ENCODE peak calls at places on chromosomes 13 and 19, in four cellular contexts. D is H1, K is GM12878, Z is HepG2. T is an unnamed sample.

GRCh38 chr19:18790566-18791314 is at the start of gene COMP:
- DNase-seq in Z (no peak), K (no peak), D (no peak), T (no peak)

GRCh38 chr19:23787106-23787505 is 28.4 kb upstream of the ZNF681 start:
- DNase-seq in K (no peak), Z (no peak), D (no peak), T (no peak)

GRCh38 chr13:102073251-102073650 is 328.6 kb downstream of the FGF14 start:
- DNase-seq in D (no peak), Z (no peak), K (no peak), T (no peak)

GRCh38 chr13:39073983-39074382 is 35.7 kb downstream of the NHLRC3 start:
- DNase-seq in D (no peak), K (no peak), Z (no peak), T (no peak)

GRCh38 chr13:49464621-49465325 is 20.7 kb downstream of the SETDB2 start:
- DNase-seq in K (no peak), D (no peak), Z (peak), T (no peak)

GRCh38 chr13:50229935-50230334 is 214.7 kb downstream of the KCNRG start:
- DNase-seq in K (no peak), Z (no peak), D (no peak), T (no peak)

GRCh38 chr19:13102416-13102665 is 317 bp downstream of the LYL1 start:
- DNase-seq in D (no peak), Z (no peak), K (no peak), T (no peak)

GRCh38 chr19:10043286-10043927 is 30.1 kb downstream of the RDH8 start:
- DNase-seq in Z (no peak), K (no peak), D (no peak), T (no peak)

GRCh38 chr13:48994731-48995130 is 19.0 kb downstream of the FNDC3A start:
- DNase-seq in K (no peak), D (no peak), Z (peak), T (no peak)

GRCh38 chr13:62747629-62748028 is 1332.0 kb upstream of the PCDH20 start:
- DNase-seq in D (no peak), K (no peak), Z (no peak), T (no peak)

GRCh38 chr19:52535831-52536800 is 8.6 kb downstream of the ZNF808 start:
- DNase-seq in D (peak), K (peak), Z (no peak), T (peak)

GRCh38 chr19:34995551-34995950 is 4.6 kb upstream of the GRAMD1A start:
- DNase-seq in K (no peak), D (no peak), Z (peak), T (no peak)

GRCh38 chr13:69565334-69565733 is 542.3 kb upstream of the ATXN8OS start:
- DNase-seq in D (no peak), K (peak), Z (peak), T (peak)

GRCh38 chr19:45344621-45345505 is 4.3 kb downstream of the KLC3 start:
- DNase-seq in D (no peak), Z (no peak), K (no peak), T (no peak)
- H3K9ac ChIP-seq in D (no peak), Z (no peak), K (no peak), T (no peak)

DNA sequence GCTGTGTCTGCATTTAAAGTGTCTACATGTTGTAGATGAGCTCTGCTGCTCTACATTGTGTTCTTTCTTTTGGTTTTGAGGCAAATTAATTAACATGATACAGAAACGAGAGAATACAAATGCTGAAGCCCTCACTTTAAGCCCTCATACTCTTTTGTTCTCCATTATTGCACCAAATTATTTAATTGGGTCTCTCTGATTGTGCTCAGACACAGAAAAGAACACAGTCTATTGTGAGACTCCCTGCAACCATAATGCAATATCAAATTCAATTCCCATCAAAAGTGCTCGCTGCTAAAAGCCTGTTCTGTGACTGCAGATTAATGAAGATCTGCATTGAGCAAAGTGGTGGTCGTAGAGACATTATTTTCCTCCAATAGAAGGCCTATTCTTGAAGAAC is 166.4 kb upstream of the SOX21 start:
- DNase-seq in Z (no peak), K (no peak), D (no peak), T (no peak)
- TF ChIP-seq SUZ12 in Z (no peak), K (no peak), D (no peak), T (no peak)

DNA sequence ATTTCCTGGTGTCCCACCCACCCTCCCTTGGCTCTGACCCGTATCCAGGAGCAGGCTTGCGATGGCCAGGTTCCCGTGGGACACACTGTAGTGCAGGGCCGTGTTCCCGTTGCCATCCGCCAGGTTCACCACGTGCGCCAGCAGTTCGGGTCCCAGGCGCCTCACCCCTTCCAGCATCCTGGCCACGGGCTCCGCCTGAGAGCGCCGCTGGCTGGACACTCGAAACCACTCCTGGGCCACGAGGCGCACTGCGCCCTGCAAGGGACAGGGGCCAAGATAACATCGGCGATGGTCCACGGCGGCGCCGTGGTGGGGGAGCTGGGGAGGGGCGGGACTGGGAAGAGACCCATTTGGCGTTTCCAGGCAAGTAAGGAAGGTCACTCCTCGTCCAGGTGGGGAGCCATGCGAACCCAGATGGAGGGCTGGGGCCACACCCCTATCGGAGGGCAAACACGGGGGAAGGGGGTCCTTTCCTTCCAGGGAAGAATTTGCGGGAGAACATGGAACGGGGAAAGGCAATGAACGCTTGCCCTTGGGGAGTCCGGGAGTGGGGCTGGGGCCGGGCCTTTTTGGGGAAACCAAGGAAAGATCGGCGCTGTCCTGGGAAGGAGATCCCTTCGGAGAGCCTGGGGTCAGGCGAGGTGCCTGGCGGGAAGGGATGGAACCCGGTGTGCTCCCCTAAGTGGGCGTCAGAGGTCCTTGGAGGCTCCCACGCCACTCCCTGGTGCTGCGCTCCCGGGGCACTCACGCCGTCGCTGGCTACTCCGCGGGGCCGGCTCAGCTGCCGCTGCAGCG is 9.9 kb downstream of the KANK3 start:
- DNase-seq in K (no peak), Z (no peak), D (no peak), T (no peak)
- H3K4me3 ChIP-seq in K (no peak), Z (no peak), D (peak), T (peak)

GRCh38 chr13:51243227-51243626 is 21.0 kb downstream of the FAM124A start:
- DNase-seq in Z (no peak), D (no peak), K (no peak), T (no peak)

GRCh38 chr13:51237887-51238286 is 15.7 kb downstream of the FAM124A start:
- DNase-seq in Z (no peak), D (no peak), K (no peak), T (no peak)

GRCh38 chr13:51240888-51241475 is 18.8 kb downstream of the FAM124A start:
- DNase-seq in D (no peak), K (no peak), Z (no peak), T (no peak)

GRCh38 chr13:51241720-51242119 is 19.5 kb downstream of the FAM124A start:
- DNase-seq in K (no peak), Z (no peak), D (no peak), T (no peak)

GRCh38 chr13:51240178-51240577 is 18.0 kb downstream of the FAM124A start:
- DNase-seq in D (no peak), K (no peak), Z (no peak), T (no peak)
- H3K9ac ChIP-seq in D (no peak), K (no peak), Z (no peak), T (no peak)

GRCh38 chr13:40406405-40407138 is 259.9 kb downstream of the FOXO1 start:
- DNase-seq in D (no peak), Z (peak), K (no peak), T (no peak)
- TF ChIP-seq SUZ12 in D (no peak), Z (no peak), K (no peak), T (no peak)

DNA sequence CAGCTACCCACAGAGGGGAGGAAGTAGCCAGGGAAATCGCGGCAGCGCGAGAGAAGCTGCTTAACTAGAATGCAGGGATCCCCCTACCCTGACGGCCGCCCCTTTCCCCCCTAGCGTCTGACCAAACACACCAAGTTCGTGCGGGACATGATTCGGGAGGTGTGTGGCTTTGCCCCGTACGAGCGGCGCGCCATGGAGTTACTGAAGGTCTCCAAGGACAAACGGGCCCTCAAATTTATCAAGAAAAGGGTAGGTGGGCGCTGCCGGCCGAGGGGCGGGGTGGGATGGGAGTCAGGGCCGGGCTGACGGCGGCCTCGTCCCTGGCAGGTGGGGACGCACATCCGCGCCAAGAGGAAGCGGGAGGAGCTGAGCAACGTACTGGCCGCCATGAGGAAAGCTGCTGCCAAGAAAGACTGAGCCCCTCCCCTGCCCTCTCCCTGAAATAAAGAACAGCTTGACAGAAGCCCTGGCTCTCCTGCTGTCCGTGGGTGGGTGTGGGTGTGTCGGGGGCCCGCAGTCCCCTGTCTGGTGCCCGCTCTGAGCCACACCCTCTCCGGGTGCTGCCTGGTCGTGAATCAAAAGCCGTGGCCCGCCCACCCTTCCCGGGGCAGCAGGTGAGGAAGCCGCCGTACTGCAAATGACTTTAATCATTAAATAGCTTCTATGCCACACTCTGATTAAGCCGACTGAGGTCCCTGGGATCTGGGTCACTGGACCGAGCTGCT is 1.3 kb downstream of the RPL36 start:
- DNase-seq in K (no peak), D (no peak), Z (no peak), T (no peak)
- H3K4me3 ChIP-seq in K (peak), D (peak), Z (peak), T (peak)

T was measured in NT2/D1.